ENCODE peak calls at places on chromosomes 12 and 14, in nine cellular contexts. K is heart left ventricle, X is tibial nerve, D is erythroblast, C is adrenal gland, G is stomach, Q is body of pancreas, H is Peyer's patch, A is right lobe of liver. O is an unnamed sample.

GRCh38 chr14:74793506-74794155 is 30.5 kb downstream of the YLPM1 start:
- DNase-seq in K (no peak), D (peak; percentile 29), C (no peak), X (no peak), A (no peak), G (no peak), H (no peak), Q (no peak), O (no peak)

GRCh38 chr12:1500095-1500801 is 94.1 kb downstream of the FBXL14 start:
- DNase-seq in K (peak; percentile 83), X (peak; percentile 34), D (peak; percentile 50), C (peak; percentile 27), Q (no peak), H (no peak), G (no peak), A (no peak), O (no peak)

GRCh38 chr12:53995311-53996187 is 4.4 kb upstream of the HOXC9 start:
- DNase-seq in K (no peak), C (no peak), D (no peak), A (no peak), H (peak; percentile 62), Q (no peak), G (peak; percentile 40), X (no peak), O (no peak)

GRCh38 chr12:65561798-65562382 is 262.4 kb upstream of the HMGA2 start:
- DNase-seq in H (no peak), K (no peak), D (no peak), Q (no peak), C (no peak), X (no peak), A (no peak), G (no peak), O (no peak)

GRCh38 chr12:93772003-93772402 is 94.8 kb downstream of the CRADD start:
- DNase-seq in D (no peak), X (no peak), G (no peak), A (no peak), Q (no peak), C (no peak), K (no peak), H (no peak), O (no peak)

GRCh38 chr12:55629058-55629841 is 7.4 kb upstream of the OR10P1 start:
- DNase-seq in Q (no peak), D (no peak), G (no peak), K (no peak), C (no peak), H (no peak), A (no peak), X (no peak), O (no peak)

GRCh38 chr12:50567926-50568325 is 63.1 kb downstream of the DIP2B start:
- DNase-seq in A (no peak), X (no peak), K (no peak), Q (no peak), G (no peak), D (no peak), H (no peak), C (no peak), O (no peak)

GRCh38 chr12:114888458-114888857 is 204.5 kb upstream of the TBX3 start:
- DNase-seq in X (no peak), C (peak; percentile 44), K (no peak), D (no peak), A (no peak), Q (no peak), G (no peak), H (peak; percentile 80), O (no peak)

GRCh38 chr14:75343914-75344313 is 65.3 kb downstream of the FOS start:
- DNase-seq in G (no peak), Q (no peak), A (no peak), D (no peak), X (no peak), H (no peak), C (no peak), K (no peak), O (no peak)

GRCh38 chr12:13208533-13209278 is 12.2 kb downstream of the EMP1 start:
- DNase-seq in G (no peak), Q (no peak), C (peak; percentile 24), X (no peak), D (peak; percentile 11), K (no peak), A (no peak), H (no peak), O (no peak)

GRCh38 chr14:37864861-37865718 is 269.7 kb downstream of the TTC6 start:
- DNase-seq in K (no peak), Q (no peak), C (no peak), H (no peak), D (no peak), G (peak; percentile 68), X (no peak), A (peak; percentile 38), O (no peak)

GRCh38 chr14:100732766-100733100 is 6.0 kb downstream of the DLK1 start:
- DNase-seq in K (no peak), C (no peak), A (no peak), Q (no peak), H (no peak), X (no peak), D (no peak), G (no peak), O (no peak)

GRCh38 chr12:62435337-62436163 is 31.1 kb upstream of the MON2 start:
- DNase-seq in H (peak; percentile 59), C (peak; percentile 69), A (peak; percentile 56), D (peak; percentile 50), Q (peak; percentile 64), X (no peak), K (peak; percentile 71), G (peak; percentile 49), O (no peak)

GRCh38 chr12:79549531-79550271 is 141.1 kb downstream of the PAWR start:
- DNase-seq in H (no peak), D (no peak), K (no peak), G (no peak), Q (no peak), C (no peak), X (no peak), A (no peak), O (no peak)

GRCh38 chr12:103599274-103599673 is 12.2 kb downstream of the STAB2 start:
- DNase-seq in C (no peak), K (no peak), A (no peak), Q (no peak), H (no peak), D (no peak), X (no peak), G (no peak), O (no peak)

GRCh38 chr12:21026302-21026701 is 104.7 kb upstream of the SLCO1B1 start:
- DNase-seq in H (no peak), A (no peak), K (no peak), Q (no peak), X (no peak), G (no peak), C (no peak), D (no peak), O (no peak)

GRCh38 chr12:124506145-124506831 is 61.1 kb downstream of the NCOR2 start:
- DNase-seq in G (peak; percentile 74), Q (peak; percentile 77), X (peak; percentile 82), K (peak; percentile 92), H (peak; percentile 74), C (peak; percentile 79), A (peak; percentile 84), D (peak; percentile 30), O (no peak)
- TF ChIP-seq POLR2A in G (no peak), Q (peak; percentile 59), X (peak; percentile 57), K (no peak), H (peak; percentile 19), C (peak; percentile 53), A (peak; percentile 22), D (no peak), O (no peak)

DNA sequence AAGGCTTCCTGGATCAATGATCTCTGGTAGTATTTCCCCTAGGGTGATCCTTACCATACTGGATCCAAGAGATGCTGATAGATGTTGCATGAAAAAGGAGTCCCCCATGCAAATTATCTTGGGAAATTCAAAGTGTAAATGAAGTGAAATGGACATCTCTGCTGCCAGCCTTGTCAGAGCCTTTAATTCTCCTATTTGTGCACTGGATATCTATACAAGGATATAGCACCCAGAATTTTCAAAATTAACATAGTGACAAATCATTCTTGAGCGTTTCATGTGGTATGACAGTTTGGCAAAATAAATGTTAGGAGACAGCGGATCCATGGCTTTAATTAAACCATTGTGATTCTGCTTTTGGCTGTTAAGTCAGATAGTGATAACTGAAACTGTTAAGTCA is 260.9 kb downstream of the KSR2 start:
- DNase-seq in H (no peak), Q (no peak), D (no peak), K (no peak), G (no peak), A (no peak), X (no peak), C (no peak), O (no peak)
- TF ChIP-seq POLR2A in H (no peak), Q (no peak), D (no peak), K (no peak), G (no peak), A (no peak), X (no peak), C (no peak), O (no peak)

DNA sequence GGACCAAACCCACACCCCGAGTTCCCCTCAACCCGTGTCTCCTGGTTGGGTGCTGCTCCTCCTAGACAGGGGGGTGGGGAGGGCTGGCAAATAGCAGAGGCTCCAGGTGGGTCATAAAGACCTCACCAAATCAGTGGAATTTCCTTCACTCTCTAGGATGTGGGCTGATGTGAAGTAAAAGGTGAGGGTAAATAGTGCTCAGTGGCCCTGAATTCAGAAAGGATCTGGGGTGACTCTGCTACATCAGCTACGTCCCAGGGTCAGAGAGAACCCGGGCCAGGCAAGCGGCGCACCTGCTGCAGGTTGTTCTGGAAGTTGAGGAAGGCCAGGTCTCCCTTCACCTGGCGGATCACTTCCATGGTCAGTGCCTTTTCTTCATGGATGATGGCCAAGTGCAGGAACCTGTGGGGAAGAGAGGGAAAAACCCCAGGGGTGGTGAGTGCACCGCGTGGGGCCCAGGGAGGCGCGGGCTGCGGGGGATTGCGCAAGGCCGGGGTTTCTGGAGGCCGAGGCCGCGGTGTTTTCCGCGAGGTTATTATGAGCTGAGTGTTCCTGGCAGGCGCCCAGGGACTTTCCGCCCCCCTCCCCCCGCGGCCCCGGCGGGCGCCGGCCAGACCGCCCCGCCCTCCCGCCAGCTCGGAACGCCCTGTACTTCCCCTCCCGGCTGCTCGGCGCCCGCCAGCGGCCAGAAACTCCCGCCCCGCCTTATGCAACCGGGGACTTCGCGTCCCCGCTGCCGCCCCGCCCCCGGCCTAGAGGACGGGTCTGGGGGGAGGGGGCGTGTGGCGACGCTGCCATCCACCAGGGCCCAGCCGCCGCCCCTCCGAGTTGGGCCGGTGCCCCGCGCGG is 928 bp downstream of the NFKBIA start:
- DNase-seq in D (peak; percentile 93), A (peak; percentile 98), C (peak; percentile 97), K (peak; percentile 99), G (peak; percentile 99), X (peak; percentile 97), H (peak; percentile 98), Q (peak; percentile 98), O (peak; percentile 55)
- TF ChIP-seq POLR2A in D (peak; percentile 16), A (no peak), C (no peak), K (no peak), G (no peak), X (no peak), H (peak; percentile 65), Q (peak; percentile 67), O (no peak)

DNA sequence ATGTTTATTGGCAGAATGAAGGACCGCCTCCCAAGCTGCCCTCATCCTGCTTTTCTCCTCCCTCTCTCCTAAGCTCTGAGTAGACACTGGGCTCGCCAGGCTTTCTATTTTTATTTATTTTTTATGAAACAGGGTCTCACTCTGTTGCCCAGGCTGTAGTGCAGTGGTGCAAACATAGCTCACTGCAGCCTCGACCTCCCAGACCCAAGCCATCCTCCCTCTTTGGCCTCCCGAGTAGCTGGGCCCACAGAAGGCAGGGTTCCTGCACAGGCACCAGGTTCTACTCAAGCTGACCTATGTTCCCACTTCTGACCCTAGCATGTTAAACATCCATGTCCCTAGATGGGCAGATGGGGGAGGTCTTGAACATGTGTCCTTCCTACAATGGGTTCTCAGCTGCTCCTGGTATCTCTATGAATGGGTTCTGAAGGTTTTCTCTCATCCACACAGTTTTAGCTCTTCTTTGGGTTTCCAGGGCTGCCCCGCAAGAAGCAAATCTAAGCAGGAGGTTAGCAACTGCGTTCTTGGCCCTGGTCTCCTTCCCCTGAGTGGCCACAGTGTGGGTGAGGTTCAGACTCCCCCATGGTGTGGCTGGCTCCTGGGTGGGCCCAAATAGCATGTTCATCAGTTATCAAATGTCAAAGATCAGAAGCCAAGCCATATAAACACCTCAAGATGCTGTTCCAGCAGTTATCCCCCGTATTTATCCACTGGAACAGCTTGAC is 167.3 kb downstream of the ZFP36L1 start:
- DNase-seq in G (no peak), K (no peak), X (no peak), Q (no peak), A (no peak), D (no peak), H (no peak), C (no peak), O (no peak)
- TF ChIP-seq POLR2A in G (no peak), K (no peak), X (no peak), Q (no peak), A (no peak), D (no peak), H (no peak), C (no peak), O (no peak)